ENCODE peak calls at places on chromosomes 5 and 9, in four cellular contexts. E, D, Z and G are unnamed samples.

GRCh38 chr5:157772077-157772613 is 28.6 kb downstream of the LSM11 start:
- DNase-seq in E (no peak), Z (no peak), D (no peak), G (no peak)

GRCh38 chr5:127027539-127027938 is 2.8 kb downstream of the MARCHF3 start:
- DNase-seq in Z (no peak), E (no peak), D (no peak), G (no peak)

GRCh38 chr5:132260051-132260450 is 2.6 kb downstream of the PDLIM4 start:
- DNase-seq in Z (no peak), E (no peak), D (no peak), G (no peak)

GRCh38 chr5:102583663-102584062 is 84.9 kb upstream of the SLCO6A1 start:
- DNase-seq in D (peak), E (peak), Z (no peak), G (no peak)

GRCh38 chr5:54460181-54460919 is 4.9 kb downstream of the HSPB3 start:
- DNase-seq in D (no peak), E (no peak), Z (no peak), G (no peak)

GRCh38 chr5:96567188-96567587 is 95.0 kb upstream of the CAST start:
- DNase-seq in Z (no peak), D (no peak), E (no peak), G (no peak)

GRCh38 chr5:658103-658502 is 35.0 kb downstream of the TPPP start:
- DNase-seq in D (no peak), Z (no peak), E (no peak), G (no peak)

GRCh38 chr9:115981011-115981410 is 172.6 kb upstream of the PAPPA start:
- DNase-seq in E (peak), D (no peak), Z (no peak), G (no peak)

GRCh38 chr5:82356808-82357671 is 78.9 kb upstream of the RPS23 start:
- DNase-seq in D (peak), Z (peak), E (peak), G (peak)

GRCh38 chr5:172439785-172440480 is 14.4 kb downstream of the SH3PXD2B start:
- DNase-seq in E (no peak), Z (no peak), D (no peak), G (no peak)

GRCh38 chr5:19487484-19487883 is 500.5 kb downstream of the CDH18 start:
- DNase-seq in E (no peak), D (no peak), Z (no peak), G (no peak)

GRCh38 chr5:116576043-116576713 is 1.6 kb upstream of the SEMA6A start:
- DNase-seq in D (peak), E (peak), Z (no peak), G (peak)

GRCh38 chr9:105994970-105995369 is 300.6 kb downstream of the TMEM38B start:
- DNase-seq in E (no peak), Z (no peak), D (no peak), G (no peak)

GRCh38 chr5:24750356-24750755 is 105.6 kb upstream of the CDH10 start:
- DNase-seq in E (no peak), Z (no peak), D (no peak), G (no peak)

GRCh38 chr5:148966937-148967336 is 95.9 kb downstream of the SH3TC2 start:
- DNase-seq in D (no peak), Z (no peak), E (no peak), G (no peak)

GRCh38 chr5:59116231-59116900 is 533.5 kb downstream of the RAB3C start:
- DNase-seq in D (no peak), E (no peak), Z (no peak), G (no peak)

GRCh38 chr9:98168952-98169488 is 23.4 kb downstream of the CORO2A start:
- DNase-seq in D (peak), Z (no peak), E (peak), G (no peak)

GRCh38 chr5:177427919-177428573 is 1.6 kb downstream of the GRK6 start:
- DNase-seq in D (peak), Z (no peak), E (no peak), G (no peak)

GRCh38 chr5:945691-946541 is 53.2 kb downstream of the TRIP13 start:
- DNase-seq in D (no peak), E (no peak), Z (no peak), G (no peak)

GRCh38 chr9:106697799-106698591 is 165.0 kb upstream of the ZNF462 start:
- DNase-seq in E (peak), D (no peak), Z (peak), G (no peak)

GRCh38 chr9:132585954-132586829 is 3.8 kb downstream of the BARHL1 start:
- DNase-seq in D (no peak), Z (no peak), E (peak), G (no peak)

GRCh38 chr5:179927834-179928233 is 20.1 kb upstream of the TBC1D9B start:
- DNase-seq in D (no peak), E (no peak), Z (no peak), G (no peak)

GRCh38 chr5:139560752-139561654 is at the start of gene UBE2D2:
- DNase-seq in D (peak), Z (peak), E (peak), G (peak)

GRCh38 chr9:118109542-118109941 is 405.3 kb downstream of the TLR4 start:
- DNase-seq in D (no peak), Z (no peak), E (peak), G (no peak)

GRCh38 chr9:3508078-3508431 is 17.7 kb downstream of the RFX3 start:
- DNase-seq in D (no peak), E (no peak), Z (no peak), G (no peak)
- H3K4me3 ChIP-seq in D (no peak), E (no peak), Z (no peak), G (no peak)

DNA sequence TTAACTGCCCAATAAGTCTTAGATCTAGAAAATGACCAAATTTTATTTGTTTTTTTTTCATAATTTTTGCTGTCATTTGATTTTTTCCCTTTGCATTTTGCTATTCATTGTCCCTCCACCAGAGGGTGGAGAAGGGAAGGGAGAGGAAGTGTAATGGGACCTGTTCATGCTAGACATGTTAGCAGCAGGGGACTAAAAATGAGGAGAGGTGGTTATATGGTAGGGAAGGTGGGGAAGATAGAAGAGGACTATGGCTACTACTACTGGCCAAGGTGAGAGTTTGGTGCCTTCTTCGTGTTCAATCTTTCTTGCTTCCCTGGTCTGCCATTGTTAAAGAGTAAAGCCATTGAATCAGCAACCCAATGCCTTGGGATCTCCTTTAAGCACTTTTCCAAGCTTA is 6.4 kb downstream of the GRIA1 start:
- DNase-seq in D (peak), Z (no peak), E (peak), G (peak)
- H3K4me3 ChIP-seq in D (no peak), Z (no peak), E (no peak), G (no peak)

GRCh38 chr9:89060790-89061189 is 69.5 kb downstream of the S1PR3 start:
- DNase-seq in Z (no peak), E (no peak), D (no peak), G (no peak)

GRCh38 chr9:89059925-89060506 is 68.7 kb downstream of the S1PR3 start:
- DNase-seq in Z (no peak), D (peak), E (no peak), G (peak)

DNA sequence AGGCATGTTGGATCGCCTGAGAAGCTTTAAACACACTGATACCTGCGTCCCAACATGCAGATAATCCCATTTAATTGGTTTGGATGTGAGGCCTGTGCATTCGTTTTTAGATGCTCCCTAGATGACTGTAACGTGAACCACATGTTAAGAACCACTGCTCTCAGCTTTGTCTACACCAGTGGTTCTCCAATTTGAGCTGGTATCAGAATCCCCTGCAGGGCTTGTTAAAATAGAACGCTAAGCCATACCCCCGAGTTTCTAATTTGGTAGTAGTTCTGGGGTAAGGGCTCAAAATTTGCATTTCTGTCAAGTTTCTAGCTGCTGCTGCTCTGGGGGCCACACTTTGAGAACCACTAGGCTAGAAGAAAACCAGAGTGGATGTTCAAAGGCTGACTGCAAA is 74.7 kb downstream of the S1PR3 start:
- DNase-seq in D (no peak), Z (no peak), E (no peak), G (no peak)
- H3K4me3 ChIP-seq in D (no peak), Z (no peak), E (no peak), G (no peak)

GRCh38 chr9:129341991-129342348 is 163.9 kb upstream of the IER5L start:
- DNase-seq in E (no peak), Z (no peak), D (no peak), G (no peak)
- H3K4me3 ChIP-seq in E (no peak), Z (no peak), D (no peak), G (no peak)

GRCh38 chr5:4651811-4652565 is 488.1 kb upstream of the ADAMTS16 start:
- DNase-seq in D (no peak), Z (no peak), E (peak), G (no peak)
- H3K4me3 ChIP-seq in D (no peak), Z (no peak), E (no peak), G (no peak)

DNA sequence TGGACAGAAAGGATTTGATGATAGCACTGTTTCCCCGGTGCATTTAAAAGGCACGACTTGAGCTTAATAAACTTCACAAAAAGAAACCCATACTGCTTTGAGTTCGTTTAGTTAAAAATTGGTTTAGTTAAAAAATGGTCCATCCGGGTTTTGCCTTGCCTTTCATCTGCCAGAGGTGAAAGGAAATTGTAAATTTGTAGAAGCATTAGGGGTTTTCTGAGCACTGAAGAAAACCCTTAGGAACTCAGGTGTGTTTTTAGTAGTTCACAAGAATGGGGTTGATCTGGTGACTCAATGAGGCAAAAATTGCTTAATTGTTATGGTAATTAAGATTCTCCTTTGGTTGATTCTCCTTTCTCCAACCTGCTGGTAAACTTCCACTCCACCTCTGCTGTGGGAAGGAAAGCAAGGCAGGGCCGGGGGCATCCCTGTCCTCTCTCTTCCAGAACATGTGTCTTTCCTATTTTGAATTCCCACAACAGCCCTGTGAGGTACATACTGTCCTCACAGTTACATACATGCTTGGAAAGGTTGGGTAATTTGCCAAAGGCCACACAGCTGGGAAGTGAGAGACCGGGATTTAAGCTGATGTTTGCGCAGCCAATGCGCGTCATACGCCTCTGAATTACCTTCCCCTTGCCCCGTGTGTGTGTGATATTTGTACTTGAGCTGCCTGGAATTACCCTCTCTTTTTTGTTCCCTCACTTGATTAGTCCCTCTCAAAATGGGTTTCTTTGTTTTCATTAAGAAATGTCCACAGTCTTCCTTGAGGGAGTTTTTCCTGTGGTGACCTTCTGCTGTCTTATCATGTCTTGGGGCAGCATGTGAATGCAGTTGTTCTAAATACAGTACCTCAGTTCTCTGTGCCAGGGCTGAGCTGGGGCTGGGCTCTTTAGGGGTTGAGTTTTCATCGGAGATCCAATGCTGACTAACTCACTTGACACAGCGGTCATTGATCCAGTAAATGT is 94.4 kb downstream of the ARHGAP26 start:
- DNase-seq in Z (no peak), D (peak), E (peak), G (peak)
- H3K4me3 ChIP-seq in Z (no peak), D (no peak), E (peak), G (no peak)

DNA sequence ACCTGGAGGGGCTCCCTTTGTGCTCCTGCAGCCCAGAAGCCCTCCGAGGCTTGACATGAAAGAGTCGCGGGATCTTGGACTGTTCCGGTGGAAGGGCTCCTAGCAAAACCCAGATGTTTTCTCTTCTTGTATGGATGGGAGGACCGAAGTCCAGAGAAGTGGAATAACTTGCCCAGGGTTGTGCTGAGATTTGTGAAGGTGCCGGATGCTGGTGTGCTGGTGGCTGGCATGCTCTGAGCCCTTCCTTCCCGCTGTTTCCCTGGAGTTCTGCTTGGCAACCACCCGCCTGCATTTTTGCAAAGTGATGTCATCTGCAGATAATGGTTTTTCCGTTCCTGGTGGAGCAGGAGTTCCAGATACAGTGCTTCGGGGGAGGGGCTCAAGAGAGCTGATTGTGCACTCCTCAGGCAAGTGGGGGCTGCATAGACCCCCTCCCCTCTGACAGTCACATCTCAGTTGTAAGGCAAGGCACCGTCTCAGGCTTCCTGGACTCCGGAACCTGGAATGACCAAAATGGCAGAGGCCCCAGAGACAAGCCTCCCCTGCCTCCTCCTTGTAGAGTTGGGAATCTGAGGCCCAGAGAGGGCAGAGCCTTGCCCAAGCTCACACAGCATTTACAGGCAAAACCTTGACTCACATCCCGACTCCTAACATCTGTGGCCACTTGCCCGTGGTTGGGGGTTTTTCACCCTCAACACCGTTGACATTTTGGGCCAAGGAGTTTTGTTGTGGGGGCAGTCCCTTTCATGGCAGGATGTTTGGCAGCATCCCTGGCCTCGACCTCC is 157.0 kb downstream of the RGS3 start:
- DNase-seq in D (no peak), E (peak), Z (peak), G (no peak)
- H3K4me3 ChIP-seq in D (no peak), E (no peak), Z (no peak), G (no peak)